ENCODE peak calls at places on chromosomes 11 and 22, in four cellular contexts. W is stomach, V is AG08396, L is OCI-M1. Y is an unnamed sample.

GRCh38 chr11:46522682-46523281 is 71.0 kb downstream of the AMBRA1 start:
- DNase-seq in W (no peak), V (no peak), L (no peak), Y (no peak)

GRCh38 chr22:29476116-29476515 is 3.9 kb upstream of the NEFH start:
- DNase-seq in W (no peak), V (no peak), L (no peak), Y (no peak)

GRCh38 chr22:45265546-45265945 is 19.2 kb upstream of the UPK3A start:
- DNase-seq in W (no peak), V (no peak), L (peak), Y (no peak)

GRCh38 chr11:114308689-114309089 is 12.5 kb downstream of the NNMT start:
- DNase-seq in W (no peak), V (peak), L (no peak), Y (no peak)

GRCh38 chr11:64745219-64745522 is 1.2 kb upstream of the RASGRP2 start:
- DNase-seq in W (peak), V (peak), L (peak), Y (peak)

GRCh38 chr11:2581151-2581930 is 118.5 kb downstream of the KCNQ1OT1 start:
- DNase-seq in W (peak), V (no peak), L (no peak), Y (peak)

GRCh38 chr22:23245799-23246136 is 65.5 kb downstream of the BCR start:
- DNase-seq in W (no peak), V (no peak), L (no peak), Y (no peak)

GRCh38 chr11:82733444-82734119 is at the start of gene FAM181B:
- DNase-seq in W (peak), V (peak), L (no peak), Y (peak)

GRCh38 chr11:12680246-12680939 is 6.2 kb downstream of the TEAD1 start:
- DNase-seq in W (peak), V (peak), L (peak), Y (peak)

GRCh38 chr11:11498195-11498594 is 123.6 kb downstream of the GALNT18 start:
- DNase-seq in W (no peak), V (no peak), L (no peak), Y (no peak)

GRCh38 chr11:68969386-68969785 is 11.4 kb downstream of the MRGPRD start:
- DNase-seq in W (no peak), V (no peak), L (no peak), Y (peak)

GRCh38 chr22:48715511-48715910 is 1112.2 kb downstream of the BRD1 start:
- DNase-seq in W (no peak), V (no peak), L (no peak), Y (no peak)

GRCh38 chr22:23305922-23306374 is 125.6 kb downstream of the BCR start:
- DNase-seq in W (peak), V (peak), L (no peak), Y (no peak)

GRCh38 chr11:77580712-77581337 is 8.9 kb upstream of the AQP11 start:
- DNase-seq in W (no peak), V (no peak), L (peak), Y (no peak)

GRCh38 chr11:1943576-1943975 is 3.6 kb upstream of the MRPL23 start:
- DNase-seq in W (no peak), V (no peak), L (no peak), Y (peak)

GRCh38 chr11:1042626-1043562 is 6.4 kb upstream of the MUC6 start:
- DNase-seq in W (no peak), V (no peak), L (no peak), Y (no peak)

GRCh38 chr22:27345681-27346080 is 455.9 kb downstream of the MN1 start:
- DNase-seq in W (no peak), V (no peak), L (no peak), Y (no peak)

Y was measured in WTC11.